ENCODE peak calls at places on chromosomes 7 and 10, in seven cellular contexts. One of them, this sample, is unnamed.

GRCh38 chr7:158707610-158708009 is 3.0 kb upstream of the NCAPG2 start:
- DNase-seq in tibial nerve: no peak
- DNase-seq in kidney epithelial cell: no peak
- DNase-seq in heart left ventricle: no peak
- DNase-seq in psoas muscle: no peak
- DNase-seq in stomach: no peak
- DNase-seq in bronchial epithelial cell: no peak
- DNase-seq in this sample: no peak

GRCh38 chr10:127928021-127928806 is 21.3 kb downstream of the PTPRE start:
- DNase-seq in tibial nerve: no peak
- DNase-seq in kidney epithelial cell: no peak
- DNase-seq in heart left ventricle: no peak
- DNase-seq in psoas muscle: no peak
- DNase-seq in stomach: no peak
- DNase-seq in bronchial epithelial cell: peak; percentile 65
- DNase-seq in this sample: no peak

GRCh38 chr10:83706952-83707582 is 432.2 kb upstream of the GHITM start:
- DNase-seq in tibial nerve: no peak
- DNase-seq in kidney epithelial cell: no peak
- DNase-seq in heart left ventricle: no peak
- DNase-seq in psoas muscle: no peak
- DNase-seq in stomach: no peak
- DNase-seq in bronchial epithelial cell: no peak
- DNase-seq in this sample: no peak

GRCh38 chr10:75508239-75508813 is 76.9 kb downstream of the LRMDA start:
- DNase-seq in tibial nerve: no peak
- DNase-seq in kidney epithelial cell: no peak
- DNase-seq in heart left ventricle: no peak
- DNase-seq in psoas muscle: no peak
- DNase-seq in stomach: no peak
- DNase-seq in bronchial epithelial cell: peak; percentile 15
- DNase-seq in this sample: no peak

GRCh38 chr7:68564741-68565140 is 1033.5 kb upstream of the AUTS2 start:
- DNase-seq in tibial nerve: no peak
- DNase-seq in kidney epithelial cell: no peak
- DNase-seq in heart left ventricle: no peak
- DNase-seq in psoas muscle: no peak
- DNase-seq in stomach: no peak
- DNase-seq in bronchial epithelial cell: no peak
- DNase-seq in this sample: no peak

GRCh38 chr7:98874942-98875341 is 3.4 kb upstream of the TRRAP start:
- DNase-seq in tibial nerve: no peak
- DNase-seq in kidney epithelial cell: no peak
- DNase-seq in heart left ventricle: no peak
- DNase-seq in psoas muscle: no peak
- DNase-seq in stomach: no peak
- DNase-seq in bronchial epithelial cell: no peak
- DNase-seq in this sample: no peak

GRCh38 chr7:77687747-77688144 is 8.5 kb upstream of the RSBN1L start:
- DNase-seq in tibial nerve: no peak
- DNase-seq in kidney epithelial cell: no peak
- DNase-seq in heart left ventricle: no peak
- DNase-seq in psoas muscle: no peak
- DNase-seq in stomach: no peak
- DNase-seq in bronchial epithelial cell: no peak
- DNase-seq in this sample: no peak

GRCh38 chr10:62506371-62506770 is 132.2 kb downstream of the ZNF365 start:
- DNase-seq in tibial nerve: no peak
- DNase-seq in kidney epithelial cell: no peak
- DNase-seq in heart left ventricle: no peak
- DNase-seq in psoas muscle: no peak
- DNase-seq in stomach: no peak
- DNase-seq in bronchial epithelial cell: no peak
- DNase-seq in this sample: no peak

GRCh38 chr7:66182920-66183319 is 22.2 kb upstream of the TPST1 start:
- DNase-seq in tibial nerve: no peak
- DNase-seq in kidney epithelial cell: no peak
- DNase-seq in heart left ventricle: no peak
- DNase-seq in psoas muscle: no peak
- DNase-seq in stomach: no peak
- DNase-seq in bronchial epithelial cell: no peak
- DNase-seq in this sample: no peak

DNA sequence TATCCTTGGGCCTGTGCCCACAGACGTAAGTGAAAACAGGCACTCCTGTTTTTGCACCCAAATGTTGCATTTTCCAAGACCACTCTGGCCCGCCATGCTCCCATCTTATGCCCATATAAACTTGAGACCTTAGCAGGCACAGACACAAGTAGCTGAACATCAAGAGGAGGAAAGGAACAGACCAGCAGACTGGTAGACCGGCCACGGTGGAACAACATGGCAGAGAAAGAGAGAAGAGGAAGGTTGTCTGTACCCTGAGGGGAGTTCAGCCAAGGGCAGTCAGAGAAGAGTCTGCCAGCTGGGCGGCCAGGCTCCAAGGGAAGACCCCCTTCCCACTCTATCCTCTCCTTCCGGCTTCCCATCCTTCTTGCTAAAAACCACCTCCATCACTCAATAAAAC is 85.3 kb downstream of the GPR37 start:
- DNase-seq in tibial nerve: no peak
- DNase-seq in kidney epithelial cell: no peak
- DNase-seq in heart left ventricle: no peak
- DNase-seq in psoas muscle: no peak
- DNase-seq in stomach: no peak
- DNase-seq in bronchial epithelial cell: no peak
- DNase-seq in this sample: no peak
- H3K4me3 ChIP-seq in tibial nerve: no peak overlapping the region
- H3K4me3 ChIP-seq in kidney epithelial cell: no peak overlapping the region
- H3K4me3 ChIP-seq in heart left ventricle: no peak overlapping the region
- H3K4me3 ChIP-seq in psoas muscle: no peak overlapping the region
- H3K4me3 ChIP-seq in stomach: no peak overlapping the region
- H3K4me3 ChIP-seq in bronchial epithelial cell: no peak overlapping the region
- H3K4me3 ChIP-seq in this sample: no peak overlapping the region

GRCh38 chr10:93236378-93237040 is 162.8 kb downstream of the CYP26A1 start:
- DNase-seq in tibial nerve: no peak
- DNase-seq in kidney epithelial cell: no peak
- DNase-seq in heart left ventricle: no peak
- DNase-seq in psoas muscle: no peak
- DNase-seq in stomach: no peak
- DNase-seq in bronchial epithelial cell: no peak
- DNase-seq in this sample: no peak

GRCh38 chr10:93235686-93236085 is 162.0 kb downstream of the CYP26A1 start:
- DNase-seq in tibial nerve: no peak
- DNase-seq in kidney epithelial cell: no peak
- DNase-seq in heart left ventricle: no peak
- DNase-seq in psoas muscle: no peak
- DNase-seq in stomach: no peak
- DNase-seq in bronchial epithelial cell: no peak
- DNase-seq in this sample: no peak
- H3K4me3 ChIP-seq in tibial nerve: no peak overlapping the region
- H3K4me3 ChIP-seq in kidney epithelial cell: no peak overlapping the region
- H3K4me3 ChIP-seq in heart left ventricle: no peak overlapping the region
- H3K4me3 ChIP-seq in psoas muscle: no peak overlapping the region
- H3K4me3 ChIP-seq in stomach: no peak overlapping the region
- H3K4me3 ChIP-seq in bronchial epithelial cell: no peak overlapping the region
- H3K4me3 ChIP-seq in this sample: no peak overlapping the region

GRCh38 chr10:42959833-42960232 is 117.0 kb upstream of the RET start:
- DNase-seq in tibial nerve: peak; percentile 3
- DNase-seq in kidney epithelial cell: no peak
- DNase-seq in heart left ventricle: peak; percentile 18
- DNase-seq in psoas muscle: no peak
- DNase-seq in stomach: peak; percentile 22
- DNase-seq in bronchial epithelial cell: no peak
- DNase-seq in this sample: no peak
- H3K4me3 ChIP-seq in tibial nerve: no peak overlapping the region
- H3K4me3 ChIP-seq in kidney epithelial cell: no peak overlapping the region
- H3K4me3 ChIP-seq in heart left ventricle: no peak overlapping the region
- H3K4me3 ChIP-seq in psoas muscle: no peak overlapping the region
- H3K4me3 ChIP-seq in stomach: no peak overlapping the region
- H3K4me3 ChIP-seq in bronchial epithelial cell: no peak overlapping the region
- H3K4me3 ChIP-seq in this sample: no peak overlapping the region

GRCh38 chr10:60258429-60258797 is 131.3 kb downstream of the ANK3 start:
- DNase-seq in tibial nerve: no peak
- DNase-seq in kidney epithelial cell: no peak
- DNase-seq in heart left ventricle: no peak
- DNase-seq in psoas muscle: no peak
- DNase-seq in stomach: no peak
- DNase-seq in bronchial epithelial cell: no peak
- DNase-seq in this sample: no peak
- H3K4me3 ChIP-seq in tibial nerve: no peak overlapping the region
- H3K4me3 ChIP-seq in kidney epithelial cell: no peak overlapping the region
- H3K4me3 ChIP-seq in heart left ventricle: no peak overlapping the region
- H3K4me3 ChIP-seq in psoas muscle: no peak overlapping the region
- H3K4me3 ChIP-seq in stomach: no peak overlapping the region
- H3K4me3 ChIP-seq in bronchial epithelial cell: no peak overlapping the region
- H3K4me3 ChIP-seq in this sample: no peak overlapping the region

GRCh38 chr10:27997865-27998177 is 1.1 kb downstream of the ODAD2 start:
- DNase-seq in tibial nerve: no peak
- DNase-seq in kidney epithelial cell: no peak
- DNase-seq in heart left ventricle: no peak
- DNase-seq in psoas muscle: no peak
- DNase-seq in stomach: no peak
- DNase-seq in bronchial epithelial cell: no peak
- DNase-seq in this sample: no peak
- H3K4me3 ChIP-seq in tibial nerve: peak overlapping the region; percentile 58
- H3K4me3 ChIP-seq in kidney epithelial cell: peak overlapping the region; percentile 66
- H3K4me3 ChIP-seq in heart left ventricle: peak overlapping the region; percentile 64
- H3K4me3 ChIP-seq in psoas muscle: peak overlapping the region; percentile 70
- H3K4me3 ChIP-seq in stomach: peak overlapping the region; percentile 46
- H3K4me3 ChIP-seq in bronchial epithelial cell: peak overlapping the region; percentile 37
- H3K4me3 ChIP-seq in this sample: peak overlapping the region; percentile 59

DNA sequence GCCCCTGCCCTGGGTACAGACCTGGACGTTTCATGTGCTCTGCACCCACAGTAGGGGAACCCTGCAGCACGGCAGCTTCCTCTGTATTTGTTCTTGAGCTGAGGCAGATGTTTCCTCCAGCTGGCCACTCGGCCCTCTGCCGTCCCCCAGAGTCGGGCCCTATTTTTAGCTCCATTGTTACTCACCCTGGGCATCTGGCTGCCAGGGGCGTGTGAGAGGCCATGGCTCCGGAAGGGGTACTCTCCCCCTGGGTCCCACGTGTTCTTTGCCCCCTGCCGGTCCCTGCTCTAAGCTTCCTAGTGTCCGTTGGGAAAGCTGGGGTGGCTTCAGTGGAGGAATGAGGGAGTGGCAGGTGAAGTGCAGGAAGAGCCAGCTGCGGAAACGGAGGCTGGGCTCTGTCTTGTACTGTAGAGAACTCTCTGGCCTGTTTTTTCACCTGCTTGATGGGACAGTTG is 30.4 kb downstream of the PALD1 start:
- DNase-seq in tibial nerve: peak; percentile 30
- DNase-seq in kidney epithelial cell: no peak
- DNase-seq in heart left ventricle: peak; percentile 79
- DNase-seq in psoas muscle: peak; percentile 60
- DNase-seq in stomach: peak; percentile 31
- DNase-seq in bronchial epithelial cell: no peak
- DNase-seq in this sample: peak; percentile 32
- H3K4me3 ChIP-seq in tibial nerve: no peak overlapping the region
- H3K4me3 ChIP-seq in kidney epithelial cell: no peak overlapping the region
- H3K4me3 ChIP-seq in heart left ventricle: no peak overlapping the region
- H3K4me3 ChIP-seq in psoas muscle: peak overlapping the region; percentile 25
- H3K4me3 ChIP-seq in stomach: no peak overlapping the region
- H3K4me3 ChIP-seq in bronchial epithelial cell: no peak overlapping the region
- H3K4me3 ChIP-seq in this sample: no peak overlapping the region

DNA sequence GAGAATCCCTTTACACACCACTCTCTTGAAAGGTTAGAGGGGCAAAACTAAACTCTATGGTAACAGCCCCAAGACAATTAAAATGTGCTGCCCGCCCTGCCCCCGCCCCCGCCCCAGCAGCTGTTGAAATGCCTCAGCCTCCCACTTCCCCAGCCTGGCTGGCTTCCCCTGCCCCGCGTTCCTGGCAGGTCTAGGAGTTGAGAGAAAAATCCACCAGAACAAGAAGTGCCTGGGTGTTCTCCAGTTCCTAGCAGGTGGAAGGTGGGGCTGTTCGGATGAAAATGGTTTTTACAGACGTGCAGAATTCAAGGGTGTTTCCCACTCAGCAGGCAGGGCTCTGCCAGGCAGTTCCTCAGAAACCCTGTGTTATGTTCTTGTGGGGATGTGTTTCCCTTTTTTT is 109.5 kb upstream of the ZEB1 start:
- DNase-seq in tibial nerve: no peak
- DNase-seq in kidney epithelial cell: no peak
- DNase-seq in heart left ventricle: no peak
- DNase-seq in psoas muscle: no peak
- DNase-seq in stomach: no peak
- DNase-seq in bronchial epithelial cell: no peak
- DNase-seq in this sample: no peak
- H3K4me3 ChIP-seq in tibial nerve: no peak overlapping the region
- H3K4me3 ChIP-seq in kidney epithelial cell: no peak overlapping the region
- H3K4me3 ChIP-seq in heart left ventricle: no peak overlapping the region
- H3K4me3 ChIP-seq in psoas muscle: no peak overlapping the region
- H3K4me3 ChIP-seq in stomach: no peak overlapping the region
- H3K4me3 ChIP-seq in bronchial epithelial cell: no peak overlapping the region
- H3K4me3 ChIP-seq in this sample: no peak overlapping the region

DNA sequence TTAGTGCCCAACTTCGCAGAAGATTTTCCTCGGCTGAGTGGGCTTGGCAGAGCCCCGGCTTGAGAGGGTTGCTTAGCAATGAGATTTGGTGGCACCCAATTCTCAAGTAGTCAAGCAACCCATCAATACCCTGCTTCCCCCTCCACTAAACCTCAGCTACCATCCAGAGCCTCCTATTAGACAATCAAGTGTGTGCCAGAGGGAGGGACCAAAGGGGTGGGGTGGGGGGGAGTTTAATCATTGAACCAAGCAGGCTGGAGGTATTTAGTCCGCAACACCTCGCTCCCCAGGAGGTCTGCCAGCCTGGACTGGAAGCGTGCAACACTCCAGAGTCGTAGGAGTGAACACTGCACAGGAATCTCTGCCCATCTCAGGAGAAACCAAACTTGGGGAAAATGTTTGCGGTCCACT is at the start of gene HKDC1:
- DNase-seq in tibial nerve: no peak
- DNase-seq in kidney epithelial cell: peak; percentile 77
- DNase-seq in heart left ventricle: no peak
- DNase-seq in psoas muscle: no peak
- DNase-seq in stomach: no peak
- DNase-seq in bronchial epithelial cell: no peak
- DNase-seq in this sample: no peak
- H3K4me3 ChIP-seq in tibial nerve: no peak within 1 kb of the TSS
- H3K4me3 ChIP-seq in kidney epithelial cell: peak within 1 kb of the TSS; percentile 69
- H3K4me3 ChIP-seq in heart left ventricle: no peak within 1 kb of the TSS
- H3K4me3 ChIP-seq in psoas muscle: no peak within 1 kb of the TSS
- H3K4me3 ChIP-seq in stomach: no peak within 1 kb of the TSS
- H3K4me3 ChIP-seq in bronchial epithelial cell: peak within 1 kb of the TSS; percentile 1
- H3K4me3 ChIP-seq in this sample: no peak within 1 kb of the TSS

This sample was measured in gastrocnemius medialis.